ENCODE peak calls at places on chromosomes 2 and 18, in nine cellular contexts. Z is HepG2, G is sigmoid colon, J is K562, Y is GM12878, F is endothelial cell of umbilical vein, V is spleen, Q is transverse colon, R is esophagus muscularis mucosa. U is an unnamed sample. For H3K36me3 and H3K4me1, the result is how much of the 10 kb centered on the place peaks cover.

GRCh38 chr2:12764075-12764722 is 47.5 kb downstream of the TRIB2 start:
- DNase-seq in Z (no peak), G (no peak), J (no peak), Y (no peak), F (peak), V (no peak), Q (no peak), R (no peak), U (no peak)

GRCh38 chr18:27994571-27994970 is 182.4 kb downstream of the CDH2 start:
- DNase-seq in Z (no peak), G (no peak), J (no peak), Y (no peak), F (no peak), V (no peak), Q (no peak), R (no peak), U (no peak)

GRCh38 chr2:202716114-202716718 is 81.4 kb downstream of the FAM117B start:
- DNase-seq in Z (no peak), G (no peak), J (no peak), Y (no peak), F (no peak), V (no peak), Q (no peak), R (no peak), U (no peak)

GRCh38 chr2:72108121-72108520 is 39.5 kb downstream of the CYP26B1 start:
- DNase-seq in Z (no peak), G (no peak), J (no peak), Y (no peak), F (no peak), V (no peak), Q (no peak), R (no peak), U (no peak)

GRCh38 chr18:13621446-13621849 is 104.9 kb downstream of the FAM210A start:
- DNase-seq in Z (no peak), G (no peak), J (no peak), Y (no peak), F (no peak), V (peak), Q (no peak), R (no peak), U (peak)

GRCh38 chr2:96556441-96557330 is 20.1 kb downstream of the ARID5A start:
- DNase-seq in Z (peak), G (no peak), J (peak), Y (no peak), F (peak), V (no peak), Q (peak), R (no peak), U (no peak)

GRCh38 chr2:17479875-17480274 is 38.4 kb downstream of the RAD51AP2 start:
- DNase-seq in Z (peak), G (no peak), J (no peak), Y (no peak), F (no peak), V (no peak), Q (no peak), R (no peak), U (no peak)

GRCh38 chr2:101949304-101949703 is 42.5 kb upstream of the IL1R2 start:
- DNase-seq in Z (no peak), G (no peak), J (no peak), Y (no peak), F (no peak), V (no peak), Q (no peak), R (no peak), U (no peak)

GRCh38 chr2:36461039-36461681 is 105.6 kb downstream of the CRIM1 start:
- DNase-seq in Z (peak), G (no peak), J (no peak), Y (peak), F (peak), V (no peak), Q (no peak), R (peak), U (no peak)

GRCh38 chr2:27255660-27256059 is 7.2 kb downstream of the SLC30A3 start:
- DNase-seq in Z (no peak), G (no peak), J (no peak), Y (no peak), F (peak), V (no peak), Q (no peak), R (no peak), U (no peak)

GRCh38 chr2:120885311-120885710 is 149.6 kb downstream of the GLI2 start:
- DNase-seq in Z (no peak), G (no peak), J (peak), Y (no peak), F (no peak), V (peak), Q (no peak), R (no peak), U (no peak)

GRCh38 chr2:86746903-86747302 is 26.8 kb downstream of the RMND5A start:
- DNase-seq in Z (no peak), G (no peak), J (no peak), Y (no peak), F (no peak), V (no peak), Q (no peak), R (no peak), U (no peak)

GRCh38 chr2:53268626-53269025 is 499.0 kb upstream of the CHAC2 start:
- DNase-seq in Z (no peak), G (no peak), J (no peak), Y (no peak), F (no peak), V (no peak), Q (no peak), R (no peak), U (no peak)

GRCh38 chr2:217090024-217090473 is 230.2 kb upstream of the TNP1 start:
- DNase-seq in Z (no peak), G (no peak), J (peak), Y (peak), F (peak), V (no peak), Q (no peak), R (peak), U (no peak)

GRCh38 chr2:200577000-200577399 is 8.8 kb upstream of the AOX1 start:
- DNase-seq in Z (no peak), G (no peak), J (no peak), Y (no peak), F (no peak), V (no peak), Q (no peak), R (no peak), U (no peak)

GRCh38 chr2:143965493-143966164 is 554.3 kb downstream of the ZEB2 start:
- DNase-seq in Z (no peak), G (no peak), J (no peak), Y (no peak), F (no peak), V (no peak), Q (no peak), R (no peak), U (no peak)

GRCh38 chr2:223007531-223007930 is 44.5 kb upstream of the KCNE4 start:
- DNase-seq in Z (no peak), G (no peak), J (no peak), Y (no peak), F (no peak), V (no peak), Q (no peak), R (no peak), U (no peak)

GRCh38 chr2:159557437-159558034 is 58.8 kb downstream of the BAZ2B start:
- DNase-seq in Z (peak), G (no peak), J (no peak), Y (peak), F (peak), V (no peak), Q (no peak), R (no peak), U (no peak)

GRCh38 chr18:80140455-80140985 is 31.5 kb downstream of the ADNP2 start:
- DNase-seq in Z (no peak), G (no peak), J (no peak), Y (no peak), F (no peak), V (no peak), Q (no peak), R (peak), U (no peak)

GRCh38 chr2:112685167-112685884 is 35.5 kb upstream of the NT5DC4 start:
- DNase-seq in Z (no peak), G (no peak), J (no peak), Y (no peak), F (no peak), V (no peak), Q (no peak), R (no peak), U (no peak)

GRCh38 chr2:205885492-205886099 is 200.4 kb downstream of the INO80D start:
- DNase-seq in Z (peak), G (peak), J (peak), Y (no peak), F (peak), V (peak), Q (peak), R (peak), U (no peak)

GRCh38 chr2:145095641-145096435 is 575.9 kb upstream of the ZEB2 start:
- DNase-seq in Z (no peak), G (no peak), J (no peak), Y (no peak), F (no peak), V (no peak), Q (no peak), R (no peak), U (no peak)

GRCh38 chr2:173903611-173904394 is 61.4 kb downstream of the SP3 start:
- DNase-seq in Z (no peak), G (no peak), J (no peak), Y (no peak), F (no peak), V (no peak), Q (no peak), R (no peak), U (no peak)
- TF ChIP-seq POLR2AphosphoS5 in Z (no peak), G (no peak), J (peak), Y (no peak), F (no peak), V (peak), Q (no peak), R (no peak), U (no peak)

DNA sequence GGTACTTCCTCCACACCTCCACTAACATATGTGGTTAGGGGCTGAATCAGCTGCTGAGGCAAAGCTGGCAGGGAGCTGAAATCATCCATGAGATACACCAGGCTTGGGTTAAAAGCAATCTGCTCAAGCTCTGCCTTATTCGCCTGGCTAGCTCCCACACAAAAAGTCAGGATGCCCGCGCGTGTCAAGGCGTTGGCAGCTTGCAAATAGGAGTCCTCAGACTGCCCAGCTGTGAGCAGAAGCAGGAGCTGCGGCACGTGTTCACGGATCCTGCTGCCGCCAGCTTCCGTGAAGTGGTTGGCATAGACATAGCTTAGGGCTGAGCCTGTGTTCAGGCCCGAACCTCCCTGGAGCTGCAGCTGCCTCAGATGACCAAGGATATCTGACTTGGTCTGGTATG is 35.3 kb downstream of the COL6A3 start:
- DNase-seq in Z (no peak), G (peak), J (no peak), Y (no peak), F (no peak), V (no peak), Q (peak), R (no peak), U (no peak)
- H3K36me3 ChIP-seq in Z (under half), G (half or more), J (under half), Y (under half), F (under half), V (under half), Q (under half), R (under half), U (under half)

GRCh38 chr18:44689736-44690135 is 9.0 kb downstream of the SETBP1 start:
- DNase-seq in Z (no peak), G (no peak), J (no peak), Y (no peak), F (no peak), V (no peak), Q (no peak), R (no peak), U (no peak)
- H3K4me1 ChIP-seq in Z (under half), G (under half), J (under half), Y (under half), F (under half), V (under half), Q (under half), R (half or more), U (half or more)

GRCh38 chr2:10465915-10466314 is 17.8 kb upstream of the ODC1 start:
- DNase-seq in Z (no peak), G (peak), J (no peak), Y (no peak), F (no peak), V (peak), Q (no peak), R (no peak), U (no peak)
- TF ChIP-seq POLR2AphosphoS5 in Z (no peak), G (no peak), J (no peak), Y (no peak), F (no peak), V (no peak), Q (no peak), R (no peak), U (no peak)

GRCh38 chr2:64581018-64581417 is 56.9 kb downstream of the AFTPH start:
- DNase-seq in Z (no peak), G (no peak), J (no peak), Y (no peak), F (no peak), V (no peak), Q (no peak), R (no peak), U (no peak)
- H3K36me3 ChIP-seq in Z (under half), G (under half), J (under half), Y (under half), F (under half), V (half or more), Q (under half), R (under half), U (under half)

DNA sequence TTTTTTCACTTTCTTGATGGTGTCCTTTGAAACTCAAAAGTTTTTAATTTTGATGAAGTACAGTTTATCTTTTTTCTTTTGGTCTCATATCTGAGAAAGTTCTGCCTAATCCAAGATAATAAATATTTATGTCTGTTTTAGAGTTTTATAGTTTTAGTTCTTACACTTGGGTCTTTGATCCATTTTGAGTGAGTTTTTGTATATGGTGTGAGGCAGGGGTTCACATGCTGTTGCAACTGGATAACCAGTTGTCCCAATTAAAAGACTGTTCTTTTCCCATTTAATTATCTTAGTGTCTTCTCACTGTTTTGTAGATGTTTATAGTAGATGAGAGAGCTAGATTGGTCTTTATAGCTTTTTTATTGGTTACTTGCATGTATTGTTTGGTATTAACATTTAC is 43.6 kb downstream of the TET3 start:
- DNase-seq in Z (no peak), G (no peak), J (no peak), Y (no peak), F (no peak), V (no peak), Q (no peak), R (no peak), U (no peak)
- H3K4me1 ChIP-seq in Z (under half), G (under half), J (half or more), Y (half or more), F (under half), V (half or more), Q (under half), R (under half), U (under half)

DNA sequence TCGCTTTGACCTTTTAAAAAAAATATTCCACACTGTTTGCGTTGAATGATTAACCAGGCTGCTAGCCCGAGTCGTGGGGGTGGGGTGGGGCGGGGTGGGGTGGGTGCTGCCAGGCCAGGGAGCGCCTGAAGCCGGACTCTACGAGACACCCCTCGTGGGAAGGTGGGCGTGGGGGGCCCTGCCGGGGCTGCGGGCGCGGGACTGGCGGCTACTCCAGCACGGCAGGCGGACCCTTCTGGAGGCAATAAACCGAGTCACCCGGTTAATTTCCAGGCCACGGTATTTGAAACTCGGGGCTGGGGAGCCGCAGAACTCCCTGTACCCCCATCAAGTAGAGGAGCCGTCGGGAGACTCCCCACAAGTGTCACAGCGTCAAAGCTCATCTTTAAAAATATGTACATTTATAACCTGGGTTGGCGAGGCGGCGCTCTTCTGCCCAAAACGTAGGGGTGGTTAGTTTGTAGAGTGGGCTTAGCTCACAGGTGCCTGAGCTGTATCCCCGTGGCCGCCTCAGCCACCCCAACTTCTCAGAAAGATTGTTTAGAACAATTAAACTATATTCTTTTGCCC is 1.2 kb downstream of the B3GNT2 start:
- DNase-seq in Z (peak), G (no peak), J (no peak), Y (no peak), F (peak), V (peak), Q (peak), R (no peak), U (no peak)
- TF ChIP-seq POLR2AphosphoS5 in Z (no peak), G (no peak), J (no peak), Y (no peak), F (no peak), V (no peak), Q (no peak), R (no peak), U (no peak)

U was measured in vagina.